ENCODE peak calls at places on chromosomes 3 and 15, in four cellular contexts. A is cardiac muscle cell, O is fibroblast of lung, R is HEK293T. Q is an unnamed sample.

GRCh38 chr3:63937661-63938651 is 25.8 kb upstream of the SCAANT1 start:
- DNase-seq in O (no peak), R (no peak), A (no peak), Q (peak)

GRCh38 chr15:70412717-70413266 is 315.1 kb upstream of the TLE3 start:
- DNase-seq in R (no peak), A (no peak), O (no peak), Q (no peak)

GRCh38 chr3:193165431-193166120 is 75.4 kb upstream of the PLAAT1 start:
- DNase-seq in R (no peak), O (no peak), A (no peak), Q (no peak)

GRCh38 chr3:73512095-73512494 is 112.6 kb downstream of the PDZRN3 start:
- DNase-seq in R (no peak), O (no peak), A (no peak), Q (no peak)

GRCh38 chr3:60399295-60399694 is 852.0 kb downstream of the FHIT start:
- DNase-seq in A (no peak), R (no peak), O (peak), Q (no peak)

GRCh38 chr3:22555753-22556152 is 647.4 kb upstream of the UBE2E2 start:
- DNase-seq in R (no peak), A (peak), O (no peak), Q (no peak)

GRCh38 chr3:72628065-72628464 is 220.2 kb downstream of the SHQ1 start:
- DNase-seq in A (no peak), R (no peak), O (no peak), Q (no peak)

GRCh38 chr3:12662593-12663310 is 1.2 kb downstream of the RAF1 start:
- DNase-seq in A (peak), O (peak), R (no peak), Q (peak)

GRCh38 chr3:161175506-161175905 is 45.6 kb upstream of the NMD3 start:
- DNase-seq in R (no peak), A (no peak), O (no peak), Q (no peak)

GRCh38 chr3:94875149-94875548 is 812.3 kb downstream of the NSUN3 start:
- DNase-seq in R (no peak), A (no peak), O (no peak), Q (no peak)

GRCh38 chr3:181623924-181624694 is 87.6 kb upstream of the SOX2 start:
- DNase-seq in R (peak), O (peak), A (peak), Q (no peak)

GRCh38 chr3:115325539-115325938 is 178.5 kb upstream of the ZBTB20 start:
- DNase-seq in A (peak), O (peak), R (peak), Q (peak)

GRCh38 chr3:111924283-111924682 is 54.5 kb upstream of the ABHD10 start:
- DNase-seq in O (no peak), A (no peak), R (no peak), Q (no peak)

GRCh38 chr3:129230311-129231019 is 18.9 kb upstream of the COPG1 start:
- DNase-seq in O (peak), R (no peak), A (no peak), Q (peak)

GRCh38 chr3:65338571-65338970 is 650.8 kb upstream of the ADAMTS9 start:
- DNase-seq in R (no peak), O (peak), A (no peak), Q (no peak)